ENCODE peak calls at places on chromosome 1, in ten cellular contexts. K is GM23338; Z is kidney glomerular epithelial cell; G is GM23248; T is ecto neural progenitor cell; I is caudate nucleus; N is T-helper 9 cell; V is anterior cingulate cortex; J is activated T-cell treated with anti-CD3 and anti-CD28 coated beads for 1 hour; H is activated CD8-positive, alpha-beta memory T cell treated with anti-CD3 and anti-CD28 coated beads, Interleukin-2, amount 50 U/mL, for 48 hours. Y is an unnamed sample.

GRCh38 chr1:7993593-7994479 is 32.3 kb downstream of the ERRFI1 start:
- DNase-seq in K (no peak), Z (no peak), G (peak), T (no peak), I (no peak), N (no peak), V (no peak), J (no peak), H (no peak), Y (no peak)

GRCh38 chr1:182888736-182889531 is 49.8 kb downstream of the DHX9 start:
- DNase-seq in K (peak), Z (no peak), G (peak), T (no peak), I (no peak), N (no peak), V (no peak), J (no peak), H (no peak), Y (no peak)

GRCh38 chr1:156577512-156577911 is 2.0 kb upstream of the TTC24 start:
- DNase-seq in K (no peak), Z (no peak), G (no peak), T (no peak), I (no peak), N (no peak), V (no peak), J (no peak), H (no peak), Y (no peak)

GRCh38 chr1:23522244-23523013 is 8.6 kb downstream of the E2F2 start:
- DNase-seq in K (no peak), Z (no peak), G (no peak), T (no peak), I (no peak), N (no peak), V (no peak), J (no peak), H (no peak), Y (no peak)

GRCh38 chr1:178870944-178871343 is at the start of gene ANGPTL1:
- DNase-seq in K (peak), Z (no peak), G (peak), T (peak), I (no peak), N (no peak), V (no peak), J (no peak), H (no peak), Y (no peak)

GRCh38 chr1:59707216-59707615 is 107.5 kb upstream of the HOOK1 start:
- DNase-seq in K (no peak), Z (peak), G (peak), T (no peak), I (no peak), N (no peak), V (no peak), J (no peak), H (no peak), Y (no peak)

GRCh38 chr1:208335386-208335785 is 91.2 kb upstream of the PLXNA2 start:
- DNase-seq in K (peak), Z (no peak), G (no peak), T (no peak), I (no peak), N (no peak), V (no peak), J (no peak), H (no peak), Y (peak)

GRCh38 chr1:109392037-109392787 is 5.5 kb downstream of the SORT1 start:
- DNase-seq in K (no peak), Z (no peak), G (no peak), T (no peak), I (no peak), N (no peak), V (peak), J (no peak), H (no peak), Y (peak)

GRCh38 chr1:160682983-160683886 is 28.4 kb downstream of the CD48 start:
- DNase-seq in K (no peak), Z (no peak), G (no peak), T (no peak), I (no peak), N (no peak), V (no peak), J (no peak), H (no peak), Y (no peak)

GRCh38 chr1:117646007-117646913 is 40.4 kb downstream of the TENT5C start:
- DNase-seq in K (no peak), Z (no peak), G (peak), T (no peak), I (no peak), N (no peak), V (no peak), J (no peak), H (no peak), Y (peak)

GRCh38 chr1:246515390-246516005 is 8.4 kb upstream of the SMYD3 start:
- DNase-seq in K (no peak), Z (no peak), G (no peak), T (no peak), I (no peak), N (no peak), V (no peak), J (no peak), H (no peak), Y (no peak)